ENCODE peak calls at places on chromosomes 1 and 21, in five cellular contexts. M is K562, F is keratinocyte, U is fibroblast of lung, Y is mammary epithelial cell. G is an unnamed sample.

GRCh38 chr1:228366851-228367741 is 39.5 kb downstream of the TRIM11 start:
- DNase-seq in F (no peak), Y (no peak), U (no peak), M (no peak), G (no peak)

GRCh38 chr1:201582261-201582951 is 43.5 kb downstream of the NAV1 start:
- DNase-seq in Y (no peak), M (peak), F (no peak), U (peak), G (peak)

GRCh38 chr21:42315296-42315891 is at the start of gene TFF3:
- DNase-seq in Y (no peak), U (no peak), F (no peak), M (no peak), G (peak)

GRCh38 chr1:2148691-2149090 is 45.9 kb downstream of the FAAP20 start:
- DNase-seq in F (no peak), U (no peak), Y (no peak), M (no peak), G (no peak)

GRCh38 chr1:218262259-218262658 is 22.8 kb upstream of the RRP15 start:
- DNase-seq in Y (no peak), M (no peak), U (no peak), F (no peak), G (no peak)

GRCh38 chr1:66269222-66269621 is 264.7 kb upstream of the SGIP1 start:
- DNase-seq in M (no peak), Y (no peak), F (no peak), U (no peak), G (no peak)

GRCh38 chr1:219847215-219847855 is 81.0 kb downstream of the SLC30A10 start:
- DNase-seq in F (no peak), M (no peak), U (no peak), Y (no peak), G (peak)

GRCh38 chr1:246836169-246836568 is 95.6 kb downstream of the AHCTF1 start:
- DNase-seq in Y (peak), F (no peak), M (no peak), U (peak), G (no peak)

GRCh38 chr1:75786901-75787455 is 922 bp downstream of the RABGGTB start:
- DNase-seq in U (no peak), F (no peak), M (no peak), Y (no peak), G (no peak)

GRCh38 chr1:38727629-38728175 is 131.9 kb downstream of the RRAGC start:
- DNase-seq in F (no peak), U (no peak), M (no peak), Y (no peak), G (no peak)

GRCh38 chr21:46316708-46317324 is 6.9 kb downstream of the C21orf58 start:
- DNase-seq in F (no peak), Y (no peak), U (no peak), M (no peak), G (no peak)

GRCh38 chr1:221847676-221848075 is 105.8 kb upstream of the DUSP10 start:
- DNase-seq in Y (no peak), F (no peak), M (no peak), U (no peak), G (no peak)

GRCh38 chr1:107530543-107530942 is 389.7 kb downstream of the NTNG1 start:
- DNase-seq in F (no peak), Y (peak), U (peak), M (no peak), G (no peak)

GRCh38 chr1:20719261-20719660 is 1.5 kb upstream of the KIF17 start:
- DNase-seq in F (no peak), U (no peak), Y (no peak), M (no peak), G (no peak)

GRCh38 chr1:202283991-202284390 is 57.7 kb downstream of the UBE2T start:
- DNase-seq in F (peak), U (peak), Y (peak), M (no peak), G (peak)

GRCh38 chr1:234093741-234094140 is 189.3 kb downstream of the SLC35F3 start:
- DNase-seq in F (no peak), M (no peak), Y (no peak), U (peak), G (no peak)

GRCh38 chr1:53576381-53576801 is 117.2 kb downstream of the DMRTB1 start:
- DNase-seq in M (no peak), U (no peak), Y (no peak), F (no peak), G (no peak)

GRCh38 chr1:109253803-109254620 is 4.7 kb downstream of the CELSR2 start:
- DNase-seq in Y (no peak), F (no peak), M (peak), U (peak), G (no peak)

DNA sequence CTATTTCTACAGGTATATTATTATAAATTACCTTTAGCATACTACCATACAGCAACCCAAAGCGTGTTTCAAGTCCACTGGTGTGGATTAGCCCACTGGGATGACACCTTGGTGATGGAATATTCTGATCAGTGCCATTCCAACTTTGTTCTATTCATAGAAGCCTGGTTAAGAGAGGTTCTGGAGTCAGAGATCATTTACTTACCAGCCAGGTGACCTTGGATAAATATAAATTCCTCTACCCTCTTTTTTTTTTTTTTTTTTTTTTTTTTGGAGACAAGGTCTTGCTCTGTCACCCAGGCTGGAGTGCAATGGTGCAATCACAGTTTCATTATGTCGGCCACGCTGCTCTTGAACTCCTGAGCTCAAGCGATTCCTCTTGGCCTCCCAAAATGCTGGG is at the start of gene SPATA45:
- DNase-seq in F (no peak), M (no peak), U (no peak), Y (no peak), G (no peak)
- TF ChIP-seq EZH2 in F (no peak), M (no peak), U (no peak), Y (no peak), G (no peak)

GRCh38 chr1:200038987-200039848 is 11.7 kb downstream of the NR5A2 start:
- DNase-seq in M (no peak), Y (peak), F (no peak), U (peak), G (peak)
- TF ChIP-seq EZH2 in M (no peak), Y (peak), F (peak), U (peak), G (peak)

DNA sequence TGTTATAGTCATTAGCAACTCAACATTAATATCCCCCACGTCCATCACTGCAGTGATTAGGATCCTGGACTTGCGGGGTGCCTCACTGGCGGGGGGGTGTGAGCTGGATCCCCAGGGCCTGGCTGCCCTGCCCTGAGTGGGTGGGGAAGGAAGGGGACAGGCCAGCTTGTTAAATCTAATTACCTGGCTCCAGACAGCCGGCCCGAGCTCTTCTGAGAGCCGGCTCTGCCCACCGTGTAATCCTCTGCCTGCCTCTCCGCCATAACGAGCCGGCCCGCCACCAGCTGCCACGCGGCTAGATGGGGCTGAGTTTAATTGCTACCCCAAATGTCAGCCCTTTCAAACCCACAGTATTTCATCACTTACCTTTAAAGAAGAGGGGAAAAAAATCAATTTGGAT is 227.3 kb upstream of the CSF3R start:
- DNase-seq in U (no peak), F (no peak), M (no peak), Y (no peak), G (no peak)
- TF ChIP-seq EZH2 in U (no peak), F (no peak), M (no peak), Y (no peak), G (no peak)

GRCh38 chr1:156433602-156434001 is 64.6 kb downstream of the RHBG start:
- DNase-seq in Y (no peak), U (no peak), M (no peak), F (no peak), G (no peak)
- TF ChIP-seq EZH2 in Y (no peak), U (no peak), M (no peak), F (no peak), G (no peak)

GRCh38 chr1:94260635-94261387 is 23.4 kb upstream of the ARHGAP29 start:
- DNase-seq in Y (no peak), F (no peak), M (no peak), U (no peak), G (no peak)
- TF ChIP-seq EZH2 in Y (no peak), F (no peak), M (no peak), U (no peak), G (no peak)

DNA sequence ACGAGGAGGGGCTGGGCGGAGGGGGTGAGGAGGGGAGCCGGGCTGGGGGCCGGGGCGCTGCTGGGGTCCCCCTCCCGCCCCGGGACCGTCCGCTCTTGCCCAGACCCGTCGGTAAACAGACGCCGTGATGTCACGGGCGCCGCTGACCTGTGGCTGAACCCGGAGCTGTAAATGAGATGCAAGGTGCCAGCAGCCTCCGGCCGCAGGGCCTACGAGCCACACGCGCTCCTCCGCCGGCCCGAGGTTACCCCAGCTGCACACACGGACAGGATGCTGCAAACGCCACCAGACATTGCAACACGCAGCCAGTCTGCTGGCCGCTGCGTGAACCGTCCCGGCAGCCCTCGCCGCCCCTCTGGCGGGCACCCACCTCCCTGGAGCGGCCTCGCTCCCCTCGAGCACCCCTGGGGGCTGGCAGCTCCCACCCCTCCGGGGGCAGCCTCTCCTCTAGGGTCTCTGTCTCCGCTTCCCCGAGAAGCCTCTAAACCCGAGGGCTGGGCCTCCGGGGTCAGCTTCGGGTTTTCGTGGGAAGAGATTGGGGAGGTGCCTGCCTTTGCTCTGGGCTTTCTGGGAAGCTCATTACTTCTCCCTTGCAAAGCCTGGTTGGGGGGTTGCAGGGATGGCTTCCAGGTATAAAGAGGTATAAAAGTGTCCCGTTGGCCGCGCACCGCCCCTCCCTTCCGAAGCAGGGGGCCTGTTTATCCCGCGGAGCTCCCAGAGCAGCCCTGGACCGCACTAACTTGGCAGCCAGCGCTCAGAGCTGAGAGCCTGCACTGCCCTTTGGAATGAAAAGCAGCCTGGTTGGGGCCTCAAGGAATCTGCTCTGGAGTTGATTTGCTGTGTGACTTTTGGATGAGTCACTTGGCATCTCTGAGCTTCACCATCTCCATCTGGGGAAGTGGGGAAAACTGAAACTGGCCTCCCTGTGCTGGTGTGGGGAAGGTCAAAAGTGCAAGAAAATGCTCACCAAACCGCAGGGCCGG is 21.9 kb downstream of the DHRS3 start:
- DNase-seq in U (peak), F (no peak), M (no peak), Y (peak), G (peak)
- TF ChIP-seq EZH2 in U (no peak), F (no peak), M (no peak), Y (no peak), G (no peak)

DNA sequence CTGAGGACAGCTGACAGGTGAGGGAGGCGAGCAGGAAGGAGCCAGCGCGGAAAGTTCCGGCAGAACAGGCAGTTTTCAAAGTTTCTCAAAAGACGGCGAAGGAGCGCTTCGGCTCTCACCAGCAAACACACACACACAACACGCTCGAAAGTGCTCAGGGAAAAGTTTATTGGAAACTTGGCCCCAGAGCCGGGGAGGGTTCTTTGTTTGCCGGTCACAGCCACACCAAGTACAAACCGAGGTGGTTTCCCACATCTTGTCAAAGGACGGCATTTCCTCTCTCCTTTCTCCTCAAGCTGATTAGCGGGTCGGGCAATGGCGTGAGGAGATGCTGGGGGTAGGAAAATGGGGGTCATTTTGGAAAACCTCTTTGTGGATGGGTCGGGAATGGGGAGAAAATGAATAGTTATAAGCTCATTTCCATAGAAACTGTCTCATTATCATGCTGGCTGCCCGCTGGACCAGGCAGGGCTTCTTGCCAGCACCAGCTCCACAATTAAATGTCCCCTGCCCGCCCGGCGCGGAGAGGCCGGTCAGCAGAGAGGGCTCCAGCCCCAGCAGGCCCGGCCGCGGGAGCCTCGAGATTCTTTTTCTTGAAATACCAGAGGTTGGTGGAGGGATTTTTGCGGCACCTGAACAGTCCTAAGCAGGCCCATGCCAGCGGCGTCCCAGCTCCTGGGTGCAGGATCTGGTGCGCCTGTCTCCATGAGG is 92.3 kb downstream of the PRDM16 start:
- DNase-seq in F (no peak), U (peak), M (no peak), Y (no peak), G (no peak)
- TF ChIP-seq EZH2 in F (no peak), U (no peak), M (no peak), Y (no peak), G (no peak)

GRCh38 chr1:90346349-90346748 is 351.4 kb downstream of the ZNF326 start:
- DNase-seq in F (no peak), Y (no peak), M (no peak), U (no peak), G (no peak)

GRCh38 chr1:90347366-90347765 is 352.5 kb downstream of the ZNF326 start:
- DNase-seq in Y (no peak), U (no peak), M (no peak), F (no peak), G (peak)

GRCh38 chr1:90348934-90349333 is 354.0 kb downstream of the ZNF326 start:
- DNase-seq in F (no peak), U (no peak), M (no peak), Y (no peak), G (no peak)

GRCh38 chr1:90344963-90345730 is 350.2 kb downstream of the ZNF326 start:
- DNase-seq in Y (no peak), F (no peak), M (no peak), U (no peak), G (no peak)

DNA sequence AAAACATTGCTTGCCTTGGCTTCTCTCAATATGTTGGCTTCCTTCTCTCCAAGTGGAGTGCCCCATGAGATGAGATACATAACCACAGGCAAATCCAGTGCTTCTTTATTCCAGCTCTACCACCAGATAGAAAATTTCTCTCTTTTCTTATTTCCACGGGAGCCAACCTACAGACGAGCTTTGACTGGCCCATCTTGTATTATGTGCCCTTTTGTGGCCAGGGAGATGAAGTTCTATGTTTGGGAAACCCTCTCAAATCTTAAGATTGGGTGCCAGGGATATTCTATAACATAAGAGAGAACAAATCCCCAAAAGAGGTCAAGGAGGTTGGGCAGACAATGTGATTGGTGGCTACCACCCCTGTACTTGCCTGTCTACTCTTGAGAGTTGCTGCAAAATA is 351.8 kb downstream of the ZNF326 start:
- DNase-seq in F (no peak), M (no peak), Y (no peak), U (no peak), G (no peak)
- TF ChIP-seq EZH2 in F (no peak), M (no peak), Y (no peak), U (no peak), G (no peak)

G was measured in hepatocyte.